ENCODE peak calls at places on chromosomes 13 and 19, in four cellular contexts. M, N, B and T are unnamed samples.

GRCh38 chr13:79808475-79808874 is 327.5 kb downstream of the NDFIP2 start:
- DNase-seq in M (no peak), B (no peak), N (no peak), T (no peak)

GRCh38 chr19:33365676-33366075 is 7.8 kb upstream of the CEBPG start:
- DNase-seq in N (no peak), B (no peak), M (no peak), T (no peak)

GRCh38 chr13:73870970-73871935 is 263.0 kb downstream of the KLF12 start:
- DNase-seq in M (no peak), B (peak; percentile 97), N (no peak), T (no peak)

GRCh38 chr19:4582980-4583842 is 23.7 kb upstream of the SEMA6B start:
- DNase-seq in N (no peak), M (no peak), B (no peak), T (no peak)

GRCh38 chr13:99313473-99313872 is 6.3 kb upstream of the GPR183 start:
- DNase-seq in B (no peak), N (no peak), M (no peak), T (no peak)

GRCh38 chr19:48813123-48813911 is 2.5 kb upstream of the BCAT2 start:
- DNase-seq in N (no peak), M (no peak), B (no peak), T (no peak)

GRCh38 chr19:58499021-58499927 is 12.5 kb downstream of the SLC27A5 start:
- DNase-seq in N (peak; percentile 100), B (peak; percentile 99), M (peak; percentile 93), T (peak; percentile 99)

GRCh38 chr19:49210108-49210900 is 52.7 kb downstream of the TRPM4 start:
- DNase-seq in M (peak; percentile 16), N (peak; percentile 47), B (no peak), T (no peak)

GRCh38 chr19:1042689-1043511 is 3.0 kb downstream of the ABCA7 start:
- DNase-seq in M (no peak), B (no peak), N (no peak), T (no peak)

GRCh38 chr13:40059540-40060232 is 404.2 kb downstream of the COG6 start:
- DNase-seq in N (no peak), M (no peak), B (no peak), T (no peak)

GRCh38 chr19:28242317-28242927 is 970.5 kb downstream of the UQCRFS1 start:
- DNase-seq in N (no peak), M (no peak), B (peak; percentile 12), T (no peak)

GRCh38 chr13:38180100-38180499 is 169.6 kb upstream of the UFM1 start:
- DNase-seq in N (no peak), B (peak; percentile 0), M (no peak), T (no peak)

GRCh38 chr19:38317104-38317612 is 1.4 kb upstream of the YIF1B start:
- DNase-seq in M (no peak), N (no peak), B (no peak), T (no peak)

GRCh38 chr13:39273953-39274352 is 235.7 kb downstream of the NHLRC3 start:
- DNase-seq in N (no peak), B (no peak), M (no peak), T (no peak)

GRCh38 chr13:29594310-29594709 is 1.2 kb downstream of the SLC7A1 start:
- DNase-seq in B (peak; percentile 84), M (no peak), N (peak; percentile 52), T (peak; percentile 47)

GRCh38 chr13:113884821-113885220 is 20.9 kb upstream of the GAS6 start:
- DNase-seq in M (no peak), N (no peak), B (no peak), T (no peak)

GRCh38 chr13:113883921-113884804 is 20.3 kb upstream of the GAS6 start:
- DNase-seq in B (no peak), N (no peak), M (no peak), T (no peak)

GRCh38 chr13:113888701-113889330 is 24.9 kb upstream of the GAS6 start:
- DNase-seq in M (no peak), N (no peak), B (no peak), T (no peak)

GRCh38 chr13:113887700-113888201 is 23.9 kb upstream of the GAS6 start:
- DNase-seq in M (no peak), N (no peak), B (no peak), T (peak; percentile 44)

GRCh38 chr13:113886561-113887112 is 22.8 kb upstream of the GAS6 start:
- DNase-seq in M (no peak), B (no peak), N (no peak), T (no peak)
- H3K27ac ChIP-seq in M (no peak overlapping the region), B (no peak overlapping the region), N (no peak overlapping the region), T (no peak overlapping the region)

DNA sequence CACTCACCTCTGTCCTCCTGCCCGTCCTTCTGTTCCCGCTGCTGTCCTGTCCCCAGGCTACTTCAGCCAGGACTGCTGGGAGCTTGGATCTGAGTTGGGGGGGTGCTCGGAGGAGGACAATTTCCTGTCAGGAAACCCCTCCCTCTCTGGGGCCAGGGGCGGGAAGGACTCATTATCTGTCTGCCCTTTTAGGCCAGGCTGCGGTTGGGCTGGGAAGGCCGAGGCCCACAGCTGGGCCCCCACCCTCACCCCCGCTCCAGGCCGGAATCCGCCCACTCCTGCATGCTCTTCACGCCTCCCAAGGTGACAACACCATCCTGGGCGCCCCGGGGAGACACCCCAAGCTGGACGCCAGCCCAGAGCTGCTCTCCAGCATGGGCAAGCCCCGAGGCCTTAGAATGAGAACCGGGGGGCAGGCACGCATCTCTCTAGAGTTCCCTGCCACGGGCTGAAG is at the start of gene EXOC3L2:
- DNase-seq in N (no peak), M (no peak), B (no peak), T (no peak)
- H3K27ac ChIP-seq in N (peak within 1 kb of the TSS; percentile 57), M (no peak within 1 kb of the TSS), B (no peak within 1 kb of the TSS), T (no peak within 1 kb of the TSS)

GRCh38 chr13:35887028-35887666 is 244.0 kb downstream of the DCLK1 start:
- DNase-seq in M (no peak), N (no peak), B (no peak), T (no peak)
- H3K27ac ChIP-seq in M (no peak overlapping the region), N (peak overlapping the region; percentile 59), B (no peak overlapping the region), T (peak overlapping the region; percentile 11)

GRCh38 chr13:97342936-97343335 is 91.0 kb upstream of the RAP2A start:
- DNase-seq in N (no peak), M (no peak), B (no peak), T (no peak)

GRCh38 chr13:97339989-97340361 is 94.0 kb upstream of the RAP2A start:
- DNase-seq in N (no peak), M (no peak), B (no peak), T (no peak)

GRCh38 chr13:97341135-97341534 is 92.8 kb upstream of the RAP2A start:
- DNase-seq in B (no peak), M (no peak), N (no peak), T (no peak)

GRCh38 chr13:97340399-97340798 is 93.6 kb upstream of the RAP2A start:
- DNase-seq in N (no peak), M (no peak), B (no peak), T (no peak)

GRCh38 chr13:97342136-97342535 is 91.8 kb upstream of the RAP2A start:
- DNase-seq in M (no peak), N (no peak), B (no peak), T (no peak)
- H3K27ac ChIP-seq in M (no peak overlapping the region), N (peak overlapping the region; percentile 72), B (no peak overlapping the region), T (peak overlapping the region; percentile 6)

GRCh38 chr13:113912596-113912995 is 48.7 kb upstream of the GAS6 start:
- DNase-seq in B (no peak), N (no peak), M (no peak), T (no peak)
- H3K27ac ChIP-seq in B (no peak overlapping the region), N (no peak overlapping the region), M (no peak overlapping the region), T (no peak overlapping the region)

GRCh38 chr19:55482967-55483671 is 1.9 kb upstream of the NAT14 start:
- DNase-seq in M (no peak), N (no peak), B (no peak), T (no peak)

GRCh38 chr19:55482128-55482961 is 2.6 kb upstream of the NAT14 start:
- DNase-seq in N (no peak), M (no peak), B (no peak), T (no peak)

GRCh38 chr19:55479451-55480230 is 3.2 kb downstream of the ZNF628 start:
- DNase-seq in M (no peak), B (no peak), N (no peak), T (no peak)

GRCh38 chr19:55483681-55484361 is 1.2 kb upstream of the NAT14 start:
- DNase-seq in N (no peak), B (no peak), M (no peak), T (no peak)

GRCh38 chr19:55481148-55482127 is 3.5 kb upstream of the NAT14 start:
- DNase-seq in B (no peak), N (no peak), M (no peak), T (no peak)
- H3K27ac ChIP-seq in B (no peak overlapping the region), N (no peak overlapping the region), M (no peak overlapping the region), T (no peak overlapping the region)